ENCODE peak calls at places on chromosome 5, in ten cellular contexts. D is right atrium auricular region; C is frontal cortex; M is memory B cell; S is activated naive CD4-positive, alpha-beta T cell; T is posterior vena cava; G is stimulated activated CD8-positive, alpha-beta memory T cell treated with anti-CD3 and anti-CD28 coated beads, Interleukin-15, amount 100 ng/mL, for 24 hours; Y is BE2C; X is body of pancreas; U is dermis microvascular lymphatic vessel endothelial cell. I is an unnamed sample.

GRCh38 chr5:14035859-14036440 is 91.5 kb upstream of the DNAH5 start:
- DNase-seq in D (no peak), C (peak), M (no peak), S (no peak), T (no peak), G (no peak), Y (no peak), X (peak), U (peak), I (no peak)

GRCh38 chr5:17379188-17379951 is 118.7 kb upstream of the TAF11L2 start:
- DNase-seq in D (no peak), C (no peak), M (no peak), S (no peak), T (no peak), G (no peak), Y (peak), X (no peak), U (no peak), I (no peak)

GRCh38 chr5:2752059-2752874 is 790 bp upstream of the IRX2 start:
- DNase-seq in D (no peak), C (no peak), M (no peak), S (no peak), T (peak), G (no peak), Y (no peak), X (no peak), U (no peak), I (no peak)

GRCh38 chr5:131966551-131966950 is 21.1 kb upstream of the MEIKIN start:
- DNase-seq in D (no peak), C (no peak), M (no peak), S (no peak), T (no peak), G (no peak), Y (no peak), X (no peak), U (no peak), I (no peak)

GRCh38 chr5:172697123-172698121 is 56.4 kb downstream of the NEURL1B start:
- DNase-seq in D (peak), C (peak), M (peak), S (peak), T (peak), G (peak), Y (peak), X (peak), U (peak), I (peak)

GRCh38 chr5:170522211-170523128 is 18.6 kb downstream of the KCNIP1 start:
- DNase-seq in D (no peak), C (no peak), M (no peak), S (no peak), T (no peak), G (no peak), Y (no peak), X (peak), U (no peak), I (no peak)

GRCh38 chr5:95955996-95956899 is 5.4 kb downstream of the ELL2 start:
- DNase-seq in D (no peak), C (no peak), M (no peak), S (no peak), T (no peak), G (no peak), Y (no peak), X (no peak), U (no peak), I (no peak)

GRCh38 chr5:42811591-42812392 is at the start of gene SELENOP:
- DNase-seq in D (peak), C (peak), M (no peak), S (no peak), T (no peak), G (no peak), Y (no peak), X (peak), U (peak), I (no peak)

GRCh38 chr5:157076558-157076957 is 17.6 kb upstream of the HAVCR1 start:
- DNase-seq in D (no peak), C (no peak), M (no peak), S (no peak), T (no peak), G (no peak), Y (no peak), X (no peak), U (no peak), I (no peak)

GRCh38 chr5:9431496-9432258 is 114.2 kb downstream of the SEMA5A start:
- DNase-seq in D (no peak), C (no peak), M (no peak), S (no peak), T (no peak), G (no peak), Y (no peak), X (no peak), U (no peak), I (no peak)

GRCh38 chr5:129460951-129461815 is 1.1 kb downstream of the ADAMTS19 start:
- DNase-seq in D (no peak), C (peak), M (no peak), S (no peak), T (no peak), G (no peak), Y (peak), X (peak), U (no peak), I (no peak)

GRCh38 chr5:18850159-18850558 is 1137.8 kb downstream of the CDH18 start:
- DNase-seq in D (no peak), C (no peak), M (no peak), S (no peak), T (no peak), G (no peak), Y (no peak), X (no peak), U (no peak), I (no peak)

GRCh38 chr5:82332889-82333619 is 54.9 kb upstream of the RPS23 start:
- DNase-seq in D (no peak), C (no peak), M (no peak), S (no peak), T (no peak), G (no peak), Y (no peak), X (no peak), U (no peak), I (no peak)